ENCODE peak calls at places on chromosomes 7 and 10, in six cellular contexts. One of them, this sample, is unnamed.

GRCh38 chr7:22406715-22407114 is 49.8 kb upstream of the RAPGEF5 start:
- DNase-seq in NCI-H1105 treated with DMSO at 0.1 percent for 48 hours: no peak
- DNase-seq in A172: no peak
- DNase-seq in germinal center: no peak
- DNase-seq in mesenteric fat pad: no peak
- DNase-seq in activated CD8-positive, alpha-beta memory T cell treated with anti-CD3 and anti-CD28 coated beads, Interleukin-2, amount 50 U/mL, for 4 hours: no peak
- DNase-seq in this sample: no peak

GRCh38 chr7:132793474-132793873 is 217.2 kb upstream of the PLXNA4 start:
- DNase-seq in activated CD8-positive, alpha-beta memory T cell treated with anti-CD3 and anti-CD28 coated beads, Interleukin-2, amount 50 U/mL, for 4 hours: no peak
- DNase-seq in NCI-H1105 treated with DMSO at 0.1 percent for 48 hours: no peak
- DNase-seq in germinal center: no peak
- DNase-seq in mesenteric fat pad: no peak
- DNase-seq in A172: no peak
- DNase-seq in this sample: no peak

GRCh38 chr10:6493521-6494451 is 86.3 kb downstream of the PRKCQ start:
- DNase-seq in NCI-H1105 treated with DMSO at 0.1 percent for 48 hours: no peak
- DNase-seq in A172: no peak
- DNase-seq in germinal center: no peak
- DNase-seq in activated CD8-positive, alpha-beta memory T cell treated with anti-CD3 and anti-CD28 coated beads, Interleukin-2, amount 50 U/mL, for 4 hours: no peak
- DNase-seq in mesenteric fat pad: no peak
- DNase-seq in this sample: no peak

GRCh38 chr7:117728858-117729257 is 144.4 kb downstream of the CTTNBP2 start:
- DNase-seq in germinal center: no peak
- DNase-seq in mesenteric fat pad: no peak
- DNase-seq in NCI-H1105 treated with DMSO at 0.1 percent for 48 hours: no peak
- DNase-seq in A172: no peak
- DNase-seq in activated CD8-positive, alpha-beta memory T cell treated with anti-CD3 and anti-CD28 coated beads, Interleukin-2, amount 50 U/mL, for 4 hours: no peak
- DNase-seq in this sample: no peak

GRCh38 chr7:104784678-104785077 is 229.3 kb upstream of the KMT2E start:
- DNase-seq in germinal center: no peak
- DNase-seq in mesenteric fat pad: no peak
- DNase-seq in activated CD8-positive, alpha-beta memory T cell treated with anti-CD3 and anti-CD28 coated beads, Interleukin-2, amount 50 U/mL, for 4 hours: no peak
- DNase-seq in A172: no peak
- DNase-seq in NCI-H1105 treated with DMSO at 0.1 percent for 48 hours: no peak
- DNase-seq in this sample: no peak

GRCh38 chr7:158371856-158372255 is 215.8 kb downstream of the PTPRN2 start:
- DNase-seq in activated CD8-positive, alpha-beta memory T cell treated with anti-CD3 and anti-CD28 coated beads, Interleukin-2, amount 50 U/mL, for 4 hours: no peak
- DNase-seq in mesenteric fat pad: peak
- DNase-seq in A172: no peak
- DNase-seq in NCI-H1105 treated with DMSO at 0.1 percent for 48 hours: no peak
- DNase-seq in germinal center: no peak
- DNase-seq in this sample: no peak

GRCh38 chr7:25995893-25996529 is 156.0 kb upstream of the NFE2L3 start:
- DNase-seq in NCI-H1105 treated with DMSO at 0.1 percent for 48 hours: no peak
- DNase-seq in mesenteric fat pad: no peak
- DNase-seq in activated CD8-positive, alpha-beta memory T cell treated with anti-CD3 and anti-CD28 coated beads, Interleukin-2, amount 50 U/mL, for 4 hours: no peak
- DNase-seq in germinal center: no peak
- DNase-seq in A172: no peak
- DNase-seq in this sample: no peak

GRCh38 chr7:2412587-2413201 is 9.3 kb downstream of the CHST12 start:
- DNase-seq in mesenteric fat pad: no peak
- DNase-seq in activated CD8-positive, alpha-beta memory T cell treated with anti-CD3 and anti-CD28 coated beads, Interleukin-2, amount 50 U/mL, for 4 hours: no peak
- DNase-seq in NCI-H1105 treated with DMSO at 0.1 percent for 48 hours: no peak
- DNase-seq in A172: no peak
- DNase-seq in germinal center: no peak
- DNase-seq in this sample: no peak

GRCh38 chr10:72910705-72911104 is 17.2 kb downstream of the OIT3 start:
- DNase-seq in germinal center: no peak
- DNase-seq in A172: no peak
- DNase-seq in mesenteric fat pad: no peak
- DNase-seq in activated CD8-positive, alpha-beta memory T cell treated with anti-CD3 and anti-CD28 coated beads, Interleukin-2, amount 50 U/mL, for 4 hours: no peak
- DNase-seq in NCI-H1105 treated with DMSO at 0.1 percent for 48 hours: no peak
- DNase-seq in this sample: no peak

GRCh38 chr10:99461230-99461629 is 30.8 kb upstream of the GOT1 start:
- DNase-seq in germinal center: no peak
- DNase-seq in mesenteric fat pad: no peak
- DNase-seq in A172: peak
- DNase-seq in NCI-H1105 treated with DMSO at 0.1 percent for 48 hours: no peak
- DNase-seq in activated CD8-positive, alpha-beta memory T cell treated with anti-CD3 and anti-CD28 coated beads, Interleukin-2, amount 50 U/mL, for 4 hours: no peak
- DNase-seq in this sample: no peak

GRCh38 chr10:69456880-69457693 is 5.8 kb downstream of the TSPAN15 start:
- DNase-seq in mesenteric fat pad: peak
- DNase-seq in A172: peak
- DNase-seq in activated CD8-positive, alpha-beta memory T cell treated with anti-CD3 and anti-CD28 coated beads, Interleukin-2, amount 50 U/mL, for 4 hours: no peak
- DNase-seq in germinal center: no peak
- DNase-seq in NCI-H1105 treated with DMSO at 0.1 percent for 48 hours: no peak
- DNase-seq in this sample: no peak

GRCh38 chr10:102643346-102644065 is 773 bp upstream of the TRIM8 start:
- DNase-seq in A172: no peak
- DNase-seq in NCI-H1105 treated with DMSO at 0.1 percent for 48 hours: peak
- DNase-seq in activated CD8-positive, alpha-beta memory T cell treated with anti-CD3 and anti-CD28 coated beads, Interleukin-2, amount 50 U/mL, for 4 hours: peak
- DNase-seq in mesenteric fat pad: no peak
- DNase-seq in germinal center: peak
- DNase-seq in this sample: peak

GRCh38 chr7:189719-190118 is 2.7 kb upstream of the FAM20C start:
- DNase-seq in A172: no peak
- DNase-seq in NCI-H1105 treated with DMSO at 0.1 percent for 48 hours: no peak
- DNase-seq in mesenteric fat pad: no peak
- DNase-seq in germinal center: no peak
- DNase-seq in activated CD8-positive, alpha-beta memory T cell treated with anti-CD3 and anti-CD28 coated beads, Interleukin-2, amount 50 U/mL, for 4 hours: no peak
- DNase-seq in this sample: no peak

GRCh38 chr7:129990403-129991192 is 37.8 kb upstream of the UBE2H start:
- DNase-seq in activated CD8-positive, alpha-beta memory T cell treated with anti-CD3 and anti-CD28 coated beads, Interleukin-2, amount 50 U/mL, for 4 hours: no peak
- DNase-seq in A172: peak
- DNase-seq in NCI-H1105 treated with DMSO at 0.1 percent for 48 hours: no peak
- DNase-seq in mesenteric fat pad: no peak
- DNase-seq in germinal center: peak
- DNase-seq in this sample: peak

GRCh38 chr7:39838326-39838725 is 111.7 kb upstream of the CDK13 start:
- DNase-seq in NCI-H1105 treated with DMSO at 0.1 percent for 48 hours: peak
- DNase-seq in A172: peak
- DNase-seq in mesenteric fat pad: no peak
- DNase-seq in germinal center: no peak
- DNase-seq in activated CD8-positive, alpha-beta memory T cell treated with anti-CD3 and anti-CD28 coated beads, Interleukin-2, amount 50 U/mL, for 4 hours: no peak
- DNase-seq in this sample: no peak

GRCh38 chr10:46073564-46073963 is 27.5 kb upstream of the MSMB start:
- DNase-seq in A172: no peak
- DNase-seq in NCI-H1105 treated with DMSO at 0.1 percent for 48 hours: no peak
- DNase-seq in germinal center: no peak
- DNase-seq in mesenteric fat pad: no peak
- DNase-seq in activated CD8-positive, alpha-beta memory T cell treated with anti-CD3 and anti-CD28 coated beads, Interleukin-2, amount 50 U/mL, for 4 hours: no peak
- DNase-seq in this sample: no peak

GRCh38 chr7:33809218-33809617 is 96.1 kb upstream of the BMPER start:
- DNase-seq in mesenteric fat pad: no peak
- DNase-seq in germinal center: no peak
- DNase-seq in activated CD8-positive, alpha-beta memory T cell treated with anti-CD3 and anti-CD28 coated beads, Interleukin-2, amount 50 U/mL, for 4 hours: no peak
- DNase-seq in A172: no peak
- DNase-seq in NCI-H1105 treated with DMSO at 0.1 percent for 48 hours: no peak
- DNase-seq in this sample: no peak

GRCh38 chr7:22660293-22660692 is 66.7 kb upstream of the IL6 start:
- DNase-seq in NCI-H1105 treated with DMSO at 0.1 percent for 48 hours: no peak
- DNase-seq in activated CD8-positive, alpha-beta memory T cell treated with anti-CD3 and anti-CD28 coated beads, Interleukin-2, amount 50 U/mL, for 4 hours: no peak
- DNase-seq in A172: no peak
- DNase-seq in mesenteric fat pad: no peak
- DNase-seq in germinal center: no peak
- DNase-seq in this sample: no peak

GRCh38 chr7:129095258-129095657 is 40.3 kb upstream of the TNPO3 start:
- DNase-seq in activated CD8-positive, alpha-beta memory T cell treated with anti-CD3 and anti-CD28 coated beads, Interleukin-2, amount 50 U/mL, for 4 hours: no peak
- DNase-seq in NCI-H1105 treated with DMSO at 0.1 percent for 48 hours: no peak
- DNase-seq in A172: no peak
- DNase-seq in germinal center: peak
- DNase-seq in mesenteric fat pad: no peak
- DNase-seq in this sample: no peak

GRCh38 chr10:60911715-60912114 is 32.3 kb downstream of the RHOBTB1 start:
- DNase-seq in mesenteric fat pad: no peak
- DNase-seq in A172: no peak
- DNase-seq in activated CD8-positive, alpha-beta memory T cell treated with anti-CD3 and anti-CD28 coated beads, Interleukin-2, amount 50 U/mL, for 4 hours: no peak
- DNase-seq in germinal center: no peak
- DNase-seq in NCI-H1105 treated with DMSO at 0.1 percent for 48 hours: no peak
- DNase-seq in this sample: no peak

GRCh38 chr10:8794860-8795259 is 740.4 kb downstream of the GATA3 start:
- DNase-seq in mesenteric fat pad: no peak
- DNase-seq in A172: no peak
- DNase-seq in activated CD8-positive, alpha-beta memory T cell treated with anti-CD3 and anti-CD28 coated beads, Interleukin-2, amount 50 U/mL, for 4 hours: no peak
- DNase-seq in germinal center: no peak
- DNase-seq in NCI-H1105 treated with DMSO at 0.1 percent for 48 hours: no peak
- DNase-seq in this sample: no peak